ENCODE peak calls at places on chromosome 21, in nine cellular contexts. R, W, Z, N, F, M, T, A and L are unnamed samples.

GRCh38 chr21:36848875-36849274 is 117.6 kb downstream of the HLCS start:
- DNase-seq in Z (no peak), N (no peak), F (no peak), W (no peak), A (no peak), R (no peak), T (no peak), M (no peak), L (no peak)

GRCh38 chr21:14097881-14098499 is 112.8 kb downstream of the LIPI start:
- DNase-seq in A (no peak), Z (no peak), N (no peak), M (no peak), T (no peak), F (no peak), R (no peak), W (no peak), L (no peak)

GRCh38 chr21:32494946-32495703 is 82.6 kb downstream of the EVA1C start:
- DNase-seq in T (no peak), R (peak; percentile 87), M (no peak), N (no peak), F (no peak), A (peak; percentile 81), W (no peak), Z (no peak), L (peak; percentile 89)

GRCh38 chr21:36325373-36326010 is 5.5 kb downstream of the MORC3 start:
- DNase-seq in T (no peak), N (no peak), W (no peak), F (no peak), A (peak; percentile 38), Z (no peak), M (no peak), R (peak; percentile 65), L (peak; percentile 79)

GRCh38 chr21:45900034-45900868 is 81.3 kb upstream of the COL6A1 start:
- DNase-seq in T (no peak), W (no peak), M (no peak), F (no peak), N (peak; percentile 32), A (no peak), Z (no peak), R (no peak), L (no peak)

GRCh38 chr21:33386222-33386784 is 16.9 kb upstream of the IFNGR2 start:
- DNase-seq in R (peak; percentile 31), N (no peak), T (no peak), Z (no peak), A (no peak), M (no peak), F (no peak), W (no peak), L (peak; percentile 16)

GRCh38 chr21:42107177-42107880 is 36.2 kb downstream of the UMODL1 start:
- DNase-seq in W (no peak), Z (no peak), A (no peak), R (peak; percentile 17), N (peak; percentile 44), F (no peak), T (no peak), M (no peak), L (peak; percentile 19)

GRCh38 chr21:45894891-45895777 is 86.4 kb upstream of the COL6A1 start:
- DNase-seq in W (no peak), F (no peak), Z (no peak), T (no peak), A (no peak), N (peak; percentile 29), R (no peak), M (no peak), L (no peak)

GRCh38 chr21:46145840-46146691 is 9.3 kb downstream of the FTCD start:
- DNase-seq in F (no peak), A (no peak), M (no peak), T (no peak), R (no peak), W (no peak), Z (no peak), N (peak; percentile 40), L (no peak)

GRCh38 chr21:38355992-38356781 is 99.4 kb downstream of the KCNJ15 start:
- DNase-seq in M (peak; percentile 76), A (peak; percentile 73), Z (no peak), W (peak; percentile 8), F (peak; percentile 17), T (peak; percentile 87), N (peak; percentile 89), R (peak; percentile 81), L (peak; percentile 87)

GRCh38 chr21:45471229-45472052 is 66.5 kb downstream of the COL18A1 start:
- DNase-seq in Z (no peak), A (peak; percentile 87), W (no peak), M (no peak), N (peak; percentile 58), T (no peak), R (peak; percentile 89), F (no peak), L (peak; percentile 82)

GRCh38 chr21:45642122-45642813 is 1.3 kb upstream of the PCBP3 start:
- DNase-seq in R (no peak), F (no peak), M (no peak), W (no peak), T (no peak), N (peak; percentile 57), Z (no peak), A (no peak), L (no peak)

GRCh38 chr21:45551316-45551715 is 9.1 kb upstream of the SLC19A1 start:
- DNase-seq in T (peak; percentile 64), F (peak; percentile 35), W (peak; percentile 27), M (peak; percentile 43), Z (no peak), A (peak; percentile 80), R (peak; percentile 92), N (peak; percentile 48), L (peak; percentile 88)

GRCh38 chr21:37220433-37220980 is 46.6 kb downstream of the VPS26C start:
- DNase-seq in F (no peak), A (peak; percentile 63), T (peak; percentile 42), M (peak; percentile 61), R (peak; percentile 71), W (no peak), Z (no peak), N (no peak), L (no peak)

GRCh38 chr21:34054259-34054658 is 19.1 kb upstream of the MRPS6 start:
- DNase-seq in N (no peak), Z (no peak), R (no peak), M (no peak), T (no peak), A (no peak), F (no peak), W (no peak), L (no peak)

GRCh38 chr21:38712076-38712475 is 93.7 kb upstream of the ETS2 start:
- DNase-seq in A (peak; percentile 28), M (peak; percentile 27), T (peak; percentile 8), N (no peak), Z (no peak), F (no peak), R (peak; percentile 57), W (no peak), L (peak; percentile 72)

GRCh38 chr21:29072873-29073221 is 601 bp downstream of the CCT8 start:
- DNase-seq in W (no peak), N (no peak), T (no peak), Z (no peak), M (no peak), F (no peak), A (peak; percentile 37), R (peak; percentile 56), L (peak; percentile 14)

GRCh38 chr21:20388400-20388799 is 609.8 kb upstream of the NCAM2 start:
- DNase-seq in T (no peak), W (no peak), Z (no peak), A (no peak), N (no peak), M (no peak), R (peak; percentile 1), F (no peak), L (no peak)

GRCh38 chr21:33880626-33881025 is 35.0 kb downstream of the ATP5PO start:
- DNase-seq in A (no peak), M (no peak), Z (no peak), F (no peak), R (no peak), T (no peak), N (no peak), W (no peak), L (no peak)

GRCh38 chr21:45041351-45041805 is 33.0 kb upstream of the ADARB1 start:
- DNase-seq in N (peak; percentile 88), A (peak; percentile 82), Z (no peak), W (no peak), M (no peak), F (no peak), T (no peak), R (no peak), L (no peak)

GRCh38 chr21:41147096-41147978 is 20.6 kb upstream of the BACE2 start:
- DNase-seq in W (no peak), R (no peak), Z (no peak), F (no peak), N (no peak), M (no peak), A (no peak), T (no peak), L (no peak)

GRCh38 chr21:45224189-45224938 is 63.3 kb downstream of the POFUT2 start:
- DNase-seq in A (no peak), M (no peak), R (peak; percentile 50), N (no peak), W (no peak), Z (no peak), F (no peak), T (peak; percentile 34), L (no peak)

GRCh38 chr21:30408782-30409494 is 13.1 kb downstream of the KRTAP13-1 start:
- DNase-seq in A (no peak), Z (no peak), T (peak; percentile 22), F (no peak), R (peak; percentile 5), M (peak; percentile 41), N (no peak), W (no peak), L (peak; percentile 93)

GRCh38 chr21:37921091-37921490 is 4.8 kb upstream of the KCNJ6 start:
- DNase-seq in W (no peak), N (no peak), R (peak; percentile 44), T (no peak), F (no peak), M (no peak), Z (no peak), A (peak; percentile 32), L (peak; percentile 25)

GRCh38 chr21:43643193-43643592 is 16.1 kb downstream of the HSF2BP start:
- DNase-seq in M (no peak), F (no peak), N (no peak), T (no peak), Z (no peak), R (no peak), W (no peak), A (no peak), L (no peak)

GRCh38 chr21:37557261-37557950 is 190.8 kb downstream of the DYRK1A start:
- DNase-seq in W (peak; percentile 72), M (no peak), A (no peak), Z (no peak), N (no peak), T (no peak), R (no peak), F (peak; percentile 91), L (no peak)

GRCh38 chr21:34333150-34333739 is 30.6 kb upstream of the KCNE2 start:
- DNase-seq in M (no peak), A (peak; percentile 82), Z (no peak), T (no peak), F (no peak), W (no peak), R (no peak), N (no peak), L (no peak)

GRCh38 chr21:14382486-14382834 is 486 bp downstream of the HSPA13 start:
- DNase-seq in M (no peak), A (no peak), W (peak; percentile 2), Z (no peak), T (no peak), F (no peak), N (no peak), R (no peak), L (peak; percentile 23)

GRCh38 chr21:26790289-26790688 is 54.9 kb downstream of the ADAMTS1 start:
- DNase-seq in R (no peak), A (no peak), N (no peak), F (no peak), Z (no peak), M (no peak), W (no peak), T (no peak), L (peak; percentile 66)